ENCODE peak calls at places on chromosomes 3 and 15, in five cellular contexts. A is mesenchymal stem cell, O is IMR-90, E is trophoblast cell, M is H1. X is an unnamed sample. For H3K36me3, the result is how much of the 10 kb centered on the place peaks cover.

GRCh38 chr3:185929192-185930151 is 8.3 kb downstream of the TRA2B start:
- DNase-seq in A (peak), E (peak), M (no peak), O (peak), X (no peak)

GRCh38 chr3:183870563-183870962 is 14.1 kb downstream of the PARL start:
- DNase-seq in A (no peak), O (no peak), M (peak), E (no peak), X (no peak)

GRCh38 chr3:61908344-61908743 is 347.0 kb downstream of the PTPRG start:
- DNase-seq in M (no peak), E (no peak), A (no peak), O (peak), X (no peak)

GRCh38 chr3:181302960-181303359 is 313.4 kb upstream of the DNAJC19 start:
- DNase-seq in E (no peak), M (no peak), O (no peak), A (no peak), X (no peak)

GRCh38 chr3:197399486-197399885 is 101.1 kb upstream of the DLG1 start:
- DNase-seq in M (no peak), A (no peak), E (no peak), O (no peak), X (no peak)

GRCh38 chr3:108818404-108818803 is 4.2 kb upstream of the TRAT1 start:
- DNase-seq in O (peak), A (peak), E (peak), M (no peak), X (peak)

GRCh38 chr15:41832875-41833274 is 5.0 kb downstream of the JMJD7 start:
- DNase-seq in A (no peak), M (no peak), E (no peak), O (no peak), X (no peak)

GRCh38 chr3:46615050-46615449 is 2.7 kb downstream of the FAM240A start:
- DNase-seq in O (no peak), E (no peak), M (peak), A (no peak), X (no peak)

GRCh38 chr3:43190682-43191081 is 84.8 kb upstream of the POMGNT2 start:
- DNase-seq in E (peak), O (peak), A (peak), M (no peak), X (no peak)

GRCh38 chr15:62758126-62758951 is 284.2 kb upstream of the TPM1 start:
- DNase-seq in A (peak), E (peak), O (peak), M (no peak), X (peak)

GRCh38 chr3:51343918-51344687 is 41.0 kb upstream of the MANF start:
- DNase-seq in A (peak), O (peak), E (peak), M (peak), X (no peak)

GRCh38 chr3:62811119-62811518 is 64.1 kb downstream of the CADPS start:
- DNase-seq in A (no peak), M (no peak), E (no peak), O (no peak), X (no peak)

GRCh38 chr15:63888146-63888545 is 54.4 kb upstream of the HERC1 start:
- DNase-seq in M (no peak), O (no peak), E (no peak), A (no peak), X (no peak)

GRCh38 chr15:64503197-64503596 is 42.8 kb downstream of the ZNF609 start:
- DNase-seq in A (peak), E (no peak), M (no peak), O (peak), X (no peak)

GRCh38 chr3:137285924-137286323 is 328.1 kb downstream of the IL20RB start:
- DNase-seq in E (no peak), O (no peak), A (no peak), M (no peak), X (no peak)

GRCh38 chr15:48177383-48177874 is 666 bp downstream of the MYEF2 start:
- DNase-seq in M (no peak), O (peak), A (peak), E (no peak), X (no peak)
- H2AFZ ChIP-seq in M (no peak), O (peak), A (no peak), E (peak), X (peak)

GRCh38 chr3:58104155-58104554 is 95.9 kb downstream of the FLNB start:
- DNase-seq in A (no peak), O (no peak), E (peak), M (no peak), X (no peak)
- H3K36me3 ChIP-seq in A (half or more), O (half or more), E (half or more), M (under half), X (half or more)

GRCh38 chr15:92650256-92650655 is 5.3 kb downstream of the FAM174B start:
- DNase-seq in E (no peak), A (no peak), M (peak), O (no peak), X (no peak)

GRCh38 chr15:92645731-92646130 is 9.8 kb downstream of the FAM174B start:
- DNase-seq in A (no peak), E (no peak), O (no peak), M (no peak), X (no peak)

GRCh38 chr15:92646216-92646615 is 9.4 kb downstream of the FAM174B start:
- DNase-seq in E (no peak), M (no peak), A (no peak), O (no peak), X (no peak)

GRCh38 chr15:92647467-92648163 is 8.0 kb downstream of the FAM174B start:
- DNase-seq in M (no peak), A (no peak), O (no peak), E (no peak), X (no peak)

GRCh38 chr15:92648190-92648875 is 7.2 kb downstream of the FAM174B start:
- DNase-seq in M (no peak), A (no peak), E (no peak), O (no peak), X (no peak)
- H2AK5ac ChIP-seq in M (peak), A (no peak), E (no peak), O (no peak), X (no peak)

GRCh38 chr15:39321977-39322376 is 258.9 kb upstream of the THBS1 start:
- DNase-seq in E (no peak), O (peak), A (no peak), M (no peak), X (no peak)
- H2AFZ ChIP-seq in E (no peak), O (peak), A (no peak), M (no peak), X (no peak)